ENCODE peak calls at places on chromosome 2, in six cellular contexts. One of them, this sample, is unnamed.

GRCh38 chr2:242046184-242046826 is 176.8 kb downstream of the RTP5 start:
- DNase-seq in natural killer cell treated with Interleukin-12 subunit alpha and Interleukin-12 subunit beta and Interleukin-15 and Interleukin-18, amount 100 ng/mL, for 72 hours: no peak
- DNase-seq in foreskin fibroblast: peak
- DNase-seq in SK-MEL-5: no peak
- DNase-seq in fibroblast of the aortic adventitia: no peak
- DNase-seq in GM12865: no peak
- DNase-seq in this sample: no peak

GRCh38 chr2:235709124-235709813 is 215.4 kb downstream of the AGAP1 start:
- DNase-seq in fibroblast of the aortic adventitia: no peak
- DNase-seq in natural killer cell treated with Interleukin-12 subunit alpha and Interleukin-12 subunit beta and Interleukin-15 and Interleukin-18, amount 100 ng/mL, for 72 hours: peak
- DNase-seq in SK-MEL-5: no peak
- DNase-seq in GM12865: no peak
- DNase-seq in foreskin fibroblast: peak
- DNase-seq in this sample: no peak

GRCh38 chr2:74690571-74690970 is 36.5 kb downstream of the SEMA4F start:
- DNase-seq in natural killer cell treated with Interleukin-12 subunit alpha and Interleukin-12 subunit beta and Interleukin-15 and Interleukin-18, amount 100 ng/mL, for 72 hours: no peak
- DNase-seq in foreskin fibroblast: peak
- DNase-seq in GM12865: peak
- DNase-seq in fibroblast of the aortic adventitia: peak
- DNase-seq in SK-MEL-5: peak
- DNase-seq in this sample: no peak

GRCh38 chr2:171718720-171719119 is 31.5 kb downstream of the DYNC1I2 start:
- DNase-seq in foreskin fibroblast: no peak
- DNase-seq in fibroblast of the aortic adventitia: no peak
- DNase-seq in SK-MEL-5: no peak
- DNase-seq in natural killer cell treated with Interleukin-12 subunit alpha and Interleukin-12 subunit beta and Interleukin-15 and Interleukin-18, amount 100 ng/mL, for 72 hours: no peak
- DNase-seq in GM12865: peak
- DNase-seq in this sample: no peak

GRCh38 chr2:32455816-32456215 is 99.0 kb downstream of the BIRC6 start:
- DNase-seq in fibroblast of the aortic adventitia: no peak
- DNase-seq in SK-MEL-5: no peak
- DNase-seq in foreskin fibroblast: no peak
- DNase-seq in natural killer cell treated with Interleukin-12 subunit alpha and Interleukin-12 subunit beta and Interleukin-15 and Interleukin-18, amount 100 ng/mL, for 72 hours: no peak
- DNase-seq in GM12865: no peak
- DNase-seq in this sample: no peak

GRCh38 chr2:106963893-106964292 is 77.9 kb upstream of the ST6GAL2 start:
- DNase-seq in fibroblast of the aortic adventitia: no peak
- DNase-seq in foreskin fibroblast: no peak
- DNase-seq in GM12865: no peak
- DNase-seq in SK-MEL-5: no peak
- DNase-seq in natural killer cell treated with Interleukin-12 subunit alpha and Interleukin-12 subunit beta and Interleukin-15 and Interleukin-18, amount 100 ng/mL, for 72 hours: no peak
- DNase-seq in this sample: no peak

GRCh38 chr2:16722677-16723076 is 57.0 kb upstream of the CYRIA start:
- DNase-seq in foreskin fibroblast: no peak
- DNase-seq in natural killer cell treated with Interleukin-12 subunit alpha and Interleukin-12 subunit beta and Interleukin-15 and Interleukin-18, amount 100 ng/mL, for 72 hours: no peak
- DNase-seq in fibroblast of the aortic adventitia: no peak
- DNase-seq in GM12865: no peak
- DNase-seq in SK-MEL-5: no peak
- DNase-seq in this sample: no peak

GRCh38 chr2:54965425-54965824 is 84.8 kb downstream of the RTN4 start:
- DNase-seq in fibroblast of the aortic adventitia: no peak
- DNase-seq in foreskin fibroblast: no peak
- DNase-seq in SK-MEL-5: no peak
- DNase-seq in GM12865: no peak
- DNase-seq in natural killer cell treated with Interleukin-12 subunit alpha and Interleukin-12 subunit beta and Interleukin-15 and Interleukin-18, amount 100 ng/mL, for 72 hours: no peak
- DNase-seq in this sample: no peak

GRCh38 chr2:238439093-238439849 is 12.5 kb downstream of the ASB1 start:
- DNase-seq in foreskin fibroblast: peak
- DNase-seq in GM12865: no peak
- DNase-seq in fibroblast of the aortic adventitia: peak
- DNase-seq in natural killer cell treated with Interleukin-12 subunit alpha and Interleukin-12 subunit beta and Interleukin-15 and Interleukin-18, amount 100 ng/mL, for 72 hours: no peak
- DNase-seq in SK-MEL-5: no peak
- DNase-seq in this sample: no peak

GRCh38 chr2:119782308-119783027 is 22.7 kb downstream of the PTPN4 start:
- DNase-seq in fibroblast of the aortic adventitia: no peak
- DNase-seq in GM12865: no peak
- DNase-seq in natural killer cell treated with Interleukin-12 subunit alpha and Interleukin-12 subunit beta and Interleukin-15 and Interleukin-18, amount 100 ng/mL, for 72 hours: no peak
- DNase-seq in SK-MEL-5: no peak
- DNase-seq in foreskin fibroblast: no peak
- DNase-seq in this sample: no peak

GRCh38 chr2:72948431-72948830 is 31.1 kb downstream of the EMX1 start:
- DNase-seq in foreskin fibroblast: no peak
- DNase-seq in SK-MEL-5: no peak
- DNase-seq in GM12865: no peak
- DNase-seq in natural killer cell treated with Interleukin-12 subunit alpha and Interleukin-12 subunit beta and Interleukin-15 and Interleukin-18, amount 100 ng/mL, for 72 hours: no peak
- DNase-seq in fibroblast of the aortic adventitia: no peak
- DNase-seq in this sample: no peak

GRCh38 chr2:48566582-48566981 is 36.6 kb downstream of the STON1 start:
- DNase-seq in SK-MEL-5: peak
- DNase-seq in GM12865: no peak
- DNase-seq in foreskin fibroblast: peak
- DNase-seq in fibroblast of the aortic adventitia: peak
- DNase-seq in natural killer cell treated with Interleukin-12 subunit alpha and Interleukin-12 subunit beta and Interleukin-15 and Interleukin-18, amount 100 ng/mL, for 72 hours: no peak
- DNase-seq in this sample: no peak

GRCh38 chr2:160859086-160859485 is 301.1 kb upstream of the TANK start:
- DNase-seq in GM12865: no peak
- DNase-seq in fibroblast of the aortic adventitia: no peak
- DNase-seq in foreskin fibroblast: no peak
- DNase-seq in SK-MEL-5: no peak
- DNase-seq in natural killer cell treated with Interleukin-12 subunit alpha and Interleukin-12 subunit beta and Interleukin-15 and Interleukin-18, amount 100 ng/mL, for 72 hours: no peak
- DNase-seq in this sample: no peak

GRCh38 chr2:28869494-28870145 is 489 bp downstream of the TRMT61B start:
- DNase-seq in SK-MEL-5: no peak
- DNase-seq in fibroblast of the aortic adventitia: peak
- DNase-seq in foreskin fibroblast: no peak
- DNase-seq in natural killer cell treated with Interleukin-12 subunit alpha and Interleukin-12 subunit beta and Interleukin-15 and Interleukin-18, amount 100 ng/mL, for 72 hours: no peak
- DNase-seq in GM12865: peak
- DNase-seq in this sample: no peak

GRCh38 chr2:175431054-175431780 is 249.7 kb upstream of the ATP5MC3 start:
- DNase-seq in foreskin fibroblast: no peak
- DNase-seq in GM12865: no peak
- DNase-seq in natural killer cell treated with Interleukin-12 subunit alpha and Interleukin-12 subunit beta and Interleukin-15 and Interleukin-18, amount 100 ng/mL, for 72 hours: no peak
- DNase-seq in fibroblast of the aortic adventitia: no peak
- DNase-seq in SK-MEL-5: no peak
- DNase-seq in this sample: no peak

GRCh38 chr2:225937625-225938024 is 538.1 kb downstream of the NYAP2 start:
- DNase-seq in natural killer cell treated with Interleukin-12 subunit alpha and Interleukin-12 subunit beta and Interleukin-15 and Interleukin-18, amount 100 ng/mL, for 72 hours: no peak
- DNase-seq in SK-MEL-5: no peak
- DNase-seq in GM12865: no peak
- DNase-seq in fibroblast of the aortic adventitia: peak
- DNase-seq in foreskin fibroblast: peak
- DNase-seq in this sample: no peak

GRCh38 chr2:167264380-167264779 is 376.1 kb downstream of the XIRP2 start:
- DNase-seq in foreskin fibroblast: peak
- DNase-seq in GM12865: peak
- DNase-seq in fibroblast of the aortic adventitia: no peak
- DNase-seq in SK-MEL-5: peak
- DNase-seq in natural killer cell treated with Interleukin-12 subunit alpha and Interleukin-12 subunit beta and Interleukin-15 and Interleukin-18, amount 100 ng/mL, for 72 hours: no peak
- DNase-seq in this sample: no peak

GRCh38 chr2:168691221-168691620 is 111.2 kb upstream of the NOSTRIN start:
- DNase-seq in fibroblast of the aortic adventitia: no peak
- DNase-seq in SK-MEL-5: no peak
- DNase-seq in GM12865: no peak
- DNase-seq in natural killer cell treated with Interleukin-12 subunit alpha and Interleukin-12 subunit beta and Interleukin-15 and Interleukin-18, amount 100 ng/mL, for 72 hours: no peak
- DNase-seq in foreskin fibroblast: no peak
- DNase-seq in this sample: no peak

GRCh38 chr2:171592026-171592555 is 69.8 kb downstream of the CYBRD1 start:
- DNase-seq in GM12865: no peak
- DNase-seq in natural killer cell treated with Interleukin-12 subunit alpha and Interleukin-12 subunit beta and Interleukin-15 and Interleukin-18, amount 100 ng/mL, for 72 hours: no peak
- DNase-seq in fibroblast of the aortic adventitia: peak
- DNase-seq in foreskin fibroblast: peak
- DNase-seq in SK-MEL-5: no peak
- DNase-seq in this sample: no peak

GRCh38 chr2:188978291-188979081 is 4.3 kb downstream of the COL3A1 start:
- DNase-seq in fibroblast of the aortic adventitia: peak
- DNase-seq in natural killer cell treated with Interleukin-12 subunit alpha and Interleukin-12 subunit beta and Interleukin-15 and Interleukin-18, amount 100 ng/mL, for 72 hours: no peak
- DNase-seq in GM12865: peak
- DNase-seq in foreskin fibroblast: peak
- DNase-seq in SK-MEL-5: peak
- DNase-seq in this sample: no peak

GRCh38 chr2:216633616-216634316 is 546 bp downstream of the IGFBP2 start:
- DNase-seq in SK-MEL-5: no peak
- DNase-seq in foreskin fibroblast: peak
- DNase-seq in natural killer cell treated with Interleukin-12 subunit alpha and Interleukin-12 subunit beta and Interleukin-15 and Interleukin-18, amount 100 ng/mL, for 72 hours: no peak
- DNase-seq in GM12865: no peak
- DNase-seq in fibroblast of the aortic adventitia: no peak
- DNase-seq in this sample: no peak

GRCh38 chr2:23366720-23367119 is 18.3 kb upstream of the KLHL29 start:
- DNase-seq in foreskin fibroblast: no peak
- DNase-seq in natural killer cell treated with Interleukin-12 subunit alpha and Interleukin-12 subunit beta and Interleukin-15 and Interleukin-18, amount 100 ng/mL, for 72 hours: no peak
- DNase-seq in fibroblast of the aortic adventitia: no peak
- DNase-seq in SK-MEL-5: peak
- DNase-seq in GM12865: no peak
- DNase-seq in this sample: no peak

GRCh38 chr2:3001595-3002184 is 375.9 kb downstream of the EIPR1 start:
- DNase-seq in fibroblast of the aortic adventitia: peak
- DNase-seq in SK-MEL-5: peak
- DNase-seq in GM12865: peak
- DNase-seq in natural killer cell treated with Interleukin-12 subunit alpha and Interleukin-12 subunit beta and Interleukin-15 and Interleukin-18, amount 100 ng/mL, for 72 hours: no peak
- DNase-seq in foreskin fibroblast: no peak
- DNase-seq in this sample: no peak

GRCh38 chr2:174325932-174326879 is 8.5 kb upstream of the SP9 start:
- DNase-seq in foreskin fibroblast: no peak
- DNase-seq in SK-MEL-5: no peak
- DNase-seq in fibroblast of the aortic adventitia: peak
- DNase-seq in GM12865: no peak
- DNase-seq in natural killer cell treated with Interleukin-12 subunit alpha and Interleukin-12 subunit beta and Interleukin-15 and Interleukin-18, amount 100 ng/mL, for 72 hours: peak
- DNase-seq in this sample: peak

GRCh38 chr2:143852748-143853147 is 667.2 kb downstream of the ZEB2 start:
- DNase-seq in GM12865: peak
- DNase-seq in SK-MEL-5: no peak
- DNase-seq in fibroblast of the aortic adventitia: no peak
- DNase-seq in natural killer cell treated with Interleukin-12 subunit alpha and Interleukin-12 subunit beta and Interleukin-15 and Interleukin-18, amount 100 ng/mL, for 72 hours: no peak
- DNase-seq in foreskin fibroblast: no peak
- DNase-seq in this sample: no peak

GRCh38 chr2:219500135-219500534 is 1.4 kb downstream of the GMPPA start:
- DNase-seq in SK-MEL-5: peak
- DNase-seq in foreskin fibroblast: peak
- DNase-seq in natural killer cell treated with Interleukin-12 subunit alpha and Interleukin-12 subunit beta and Interleukin-15 and Interleukin-18, amount 100 ng/mL, for 72 hours: no peak
- DNase-seq in GM12865: no peak
- DNase-seq in fibroblast of the aortic adventitia: peak
- DNase-seq in this sample: no peak

GRCh38 chr2:201633862-201634261 is 9.4 kb downstream of the TMEM237 start:
- DNase-seq in SK-MEL-5: no peak
- DNase-seq in GM12865: no peak
- DNase-seq in foreskin fibroblast: peak
- DNase-seq in fibroblast of the aortic adventitia: no peak
- DNase-seq in natural killer cell treated with Interleukin-12 subunit alpha and Interleukin-12 subunit beta and Interleukin-15 and Interleukin-18, amount 100 ng/mL, for 72 hours: no peak
- DNase-seq in this sample: no peak

GRCh38 chr2:67883316-67884080 is 179.3 kb downstream of the C1D start:
- DNase-seq in SK-MEL-5: peak
- DNase-seq in natural killer cell treated with Interleukin-12 subunit alpha and Interleukin-12 subunit beta and Interleukin-15 and Interleukin-18, amount 100 ng/mL, for 72 hours: no peak
- DNase-seq in GM12865: no peak
- DNase-seq in foreskin fibroblast: no peak
- DNase-seq in fibroblast of the aortic adventitia: no peak
- DNase-seq in this sample: no peak

GRCh38 chr2:168457177-168457905 is 1.3 kb downstream of the CERS6 start:
- DNase-seq in fibroblast of the aortic adventitia: peak
- DNase-seq in GM12865: peak
- DNase-seq in SK-MEL-5: no peak
- DNase-seq in natural killer cell treated with Interleukin-12 subunit alpha and Interleukin-12 subunit beta and Interleukin-15 and Interleukin-18, amount 100 ng/mL, for 72 hours: no peak
- DNase-seq in foreskin fibroblast: peak
- DNase-seq in this sample: no peak

GRCh38 chr2:130842770-130843169 is 6.1 kb downstream of the ARHGEF4 start:
- DNase-seq in fibroblast of the aortic adventitia: no peak
- DNase-seq in SK-MEL-5: no peak
- DNase-seq in foreskin fibroblast: no peak
- DNase-seq in natural killer cell treated with Interleukin-12 subunit alpha and Interleukin-12 subunit beta and Interleukin-15 and Interleukin-18, amount 100 ng/mL, for 72 hours: no peak
- DNase-seq in GM12865: no peak
- DNase-seq in this sample: no peak

GRCh38 chr2:121205321-121205942 is 79.6 kb downstream of the TFCP2L1 start:
- DNase-seq in SK-MEL-5: no peak
- DNase-seq in foreskin fibroblast: peak
- DNase-seq in GM12865: no peak
- DNase-seq in fibroblast of the aortic adventitia: no peak
- DNase-seq in natural killer cell treated with Interleukin-12 subunit alpha and Interleukin-12 subunit beta and Interleukin-15 and Interleukin-18, amount 100 ng/mL, for 72 hours: peak
- DNase-seq in this sample: no peak

GRCh38 chr2:152200562-152201465 is 25.3 kb upstream of the STAM2 start:
- DNase-seq in natural killer cell treated with Interleukin-12 subunit alpha and Interleukin-12 subunit beta and Interleukin-15 and Interleukin-18, amount 100 ng/mL, for 72 hours: no peak
- DNase-seq in fibroblast of the aortic adventitia: peak
- DNase-seq in GM12865: peak
- DNase-seq in foreskin fibroblast: peak
- DNase-seq in SK-MEL-5: peak
- DNase-seq in this sample: no peak

GRCh38 chr2:182522930-182523541 is 96.2 kb upstream of the PDE1A start:
- DNase-seq in GM12865: no peak
- DNase-seq in natural killer cell treated with Interleukin-12 subunit alpha and Interleukin-12 subunit beta and Interleukin-15 and Interleukin-18, amount 100 ng/mL, for 72 hours: no peak
- DNase-seq in SK-MEL-5: no peak
- DNase-seq in foreskin fibroblast: peak
- DNase-seq in fibroblast of the aortic adventitia: no peak
- DNase-seq in this sample: no peak

GRCh38 chr2:207952564-207953345 is 72.6 kb downstream of the PLEKHM3 start:
- DNase-seq in natural killer cell treated with Interleukin-12 subunit alpha and Interleukin-12 subunit beta and Interleukin-15 and Interleukin-18, amount 100 ng/mL, for 72 hours: no peak
- DNase-seq in GM12865: peak
- DNase-seq in foreskin fibroblast: no peak
- DNase-seq in SK-MEL-5: no peak
- DNase-seq in fibroblast of the aortic adventitia: no peak
- DNase-seq in this sample: no peak

This sample was measured in activated gamma-delta T cell treated with Interleukin-2 at 50 U/mL for 16 hours.